ENCODE peak calls at places on chromosomes 16 and 17, in seven cellular contexts. J is lower lobe of right lung; U is CD8-positive, alpha-beta memory T cell; W is testis; G is neural progenitor cell; Z is CD4-positive, alpha-beta T cell; V is MM.1S. E is an unnamed sample. For H3K27me3, the result is how much of the 10 kb centered on the place peaks cover.

GRCh38 chr17:9696279-9697044 is 51.1 kb downstream of the USP43 start:
- DNase-seq in J (no peak), G (no peak), V (no peak), U (no peak), W (no peak), Z (no peak), E (no peak)

GRCh38 chr17:37220609-37220953 is 155.2 kb upstream of the C17orf78 start:
- DNase-seq in V (peak), Z (peak), W (peak), J (no peak), U (peak), G (peak), E (peak)

GRCh38 chr16:29745853-29746345 is at the start of gene C16orf54:
- DNase-seq in W (peak), V (peak), J (peak), U (peak), Z (peak), G (no peak), E (peak)

GRCh38 chr17:34370997-34371395 is 8.0 kb upstream of the CCL1 start:
- DNase-seq in G (no peak), J (no peak), Z (no peak), W (no peak), V (peak), U (no peak), E (no peak)

GRCh38 chr16:30675133-30675532 is 16.9 kb downstream of the FBRS start:
- DNase-seq in J (no peak), U (no peak), W (no peak), V (no peak), Z (no peak), G (no peak), E (no peak)

GRCh38 chr16:74226361-74226979 is 70.1 kb upstream of the PSMD7 start:
- DNase-seq in J (no peak), V (no peak), W (no peak), U (no peak), Z (no peak), G (peak), E (no peak)

GRCh38 chr16:69328854-69329316 is 1.5 kb downstream of the PDF start:
- DNase-seq in U (no peak), G (no peak), W (no peak), V (no peak), Z (no peak), J (no peak), E (no peak)

GRCh38 chr17:12180644-12181261 is 160.1 kb downstream of the MAP2K4 start:
- DNase-seq in W (peak), G (peak), J (no peak), V (peak), U (no peak), Z (no peak), E (peak)

GRCh38 chr16:89444151-89444723 is 46.1 kb downstream of the ANKRD11 start:
- DNase-seq in J (no peak), W (no peak), U (no peak), V (no peak), Z (no peak), G (no peak), E (no peak)

GRCh38 chr17:81004336-81005015 is 12.8 kb downstream of the CHMP6 start:
- DNase-seq in G (peak), J (no peak), V (no peak), W (no peak), Z (no peak), U (peak), E (no peak)

GRCh38 chr16:23516366-23517137 is 6.3 kb upstream of the GGA2 start:
- DNase-seq in Z (no peak), G (no peak), U (no peak), J (no peak), W (no peak), V (no peak), E (no peak)

GRCh38 chr17:56754523-56755208 is 79.1 kb downstream of the C17orf67 start:
- DNase-seq in G (peak), W (no peak), Z (no peak), V (peak), U (no peak), J (no peak), E (no peak)

GRCh38 chr17:71213936-71214335 is 906.9 kb upstream of the SOX9 start:
- DNase-seq in Z (no peak), V (no peak), J (no peak), G (no peak), W (no peak), U (no peak), E (no peak)

GRCh38 chr16:10729649-10730048 is 14.0 kb upstream of the NUBP1 start:
- DNase-seq in V (no peak), G (peak), J (no peak), Z (no peak), U (no peak), W (peak), E (no peak)

GRCh38 chr16:77767211-77767610 is 21.2 kb upstream of the VAT1L start:
- DNase-seq in Z (no peak), V (no peak), U (no peak), W (no peak), J (no peak), G (no peak), E (no peak)

GRCh38 chr17:57107498-57108101 is 22.6 kb downstream of the AKAP1 start:
- DNase-seq in J (peak), U (no peak), Z (no peak), G (peak), V (no peak), W (no peak), E (no peak)

GRCh38 chr17:73947281-73947975 is 256.1 kb upstream of the RPL38 start:
- DNase-seq in U (no peak), G (no peak), V (no peak), W (no peak), J (no peak), Z (no peak), E (no peak)
- H3K27me3 ChIP-seq in U (under half), G (under half), V (half or more), W (under half), J (under half), Z (under half), E (under half)

GRCh38 chr17:38583833-38584349 is 21.9 kb downstream of the SRCIN1 start:
- DNase-seq in U (no peak), J (no peak), V (no peak), Z (no peak), W (no peak), G (peak), E (no peak)

GRCh38 chr17:38585056-38585804 is 20.5 kb downstream of the SRCIN1 start:
- DNase-seq in J (no peak), U (no peak), W (no peak), G (peak), Z (no peak), V (no peak), E (no peak)

GRCh38 chr17:38583176-38583575 is 22.6 kb downstream of the SRCIN1 start:
- DNase-seq in J (no peak), U (no peak), W (no peak), V (no peak), G (no peak), Z (no peak), E (no peak)

GRCh38 chr17:38585805-38586529 is 19.8 kb downstream of the SRCIN1 start:
- DNase-seq in J (no peak), Z (no peak), G (no peak), V (no peak), U (no peak), W (no peak), E (no peak)

DNA sequence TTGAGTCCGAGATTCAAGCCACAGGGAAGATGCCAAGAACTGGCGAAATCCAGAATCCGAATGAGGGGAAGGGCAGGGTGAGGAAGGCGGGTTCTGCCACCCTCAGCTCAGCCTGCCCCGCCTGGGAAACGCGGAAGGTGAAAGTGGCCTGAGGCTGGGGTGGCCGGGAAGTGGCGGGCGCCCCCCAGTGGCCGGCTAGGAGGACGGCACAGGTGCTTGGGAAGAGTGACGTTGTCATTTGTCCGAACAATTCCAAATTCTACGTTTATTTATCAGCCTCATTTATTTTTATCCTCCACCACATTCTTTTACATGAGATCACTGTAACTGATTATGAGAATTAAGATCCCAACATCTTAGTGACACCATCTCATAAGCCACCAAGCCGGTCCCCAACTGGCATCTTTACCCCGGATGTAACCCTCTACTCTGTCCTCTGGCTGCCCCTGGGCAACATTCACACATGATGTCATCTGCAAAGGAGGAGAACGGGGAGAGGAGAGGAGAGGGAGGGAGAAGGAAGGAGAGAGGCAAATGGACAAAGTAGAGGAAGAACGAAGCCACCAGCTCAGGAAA is 21.3 kb downstream of the SRCIN1 start:
- DNase-seq in V (peak), W (peak), Z (peak), G (peak), J (peak), U (peak), E (no peak)
- H3K27me3 ChIP-seq in V (half or more), W (under half), Z (half or more), G (under half), J (half or more), U (under half), E (under half)

DNA sequence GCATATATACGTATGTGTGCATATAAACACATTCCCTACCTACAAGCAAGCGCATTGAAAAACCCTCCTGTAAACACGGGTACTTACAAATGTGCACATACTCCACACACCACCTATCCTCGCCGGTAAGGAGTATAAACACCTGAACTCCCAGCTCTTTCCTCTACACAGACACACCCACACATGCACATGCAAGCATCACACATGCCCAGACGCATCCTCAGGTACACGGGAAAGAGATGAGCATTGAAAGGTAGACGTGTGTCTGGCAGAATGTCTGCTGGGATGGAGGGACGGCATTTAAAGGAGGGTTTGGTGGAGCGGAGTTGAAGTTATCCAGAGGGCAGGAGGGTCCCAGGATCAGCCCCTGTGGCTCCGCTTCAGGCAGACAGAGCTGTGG is 4.7 kb upstream of the SMTNL2 start:
- DNase-seq in V (no peak), W (no peak), G (no peak), J (no peak), U (no peak), Z (no peak), E (no peak)
- H3K27me3 ChIP-seq in V (half or more), W (under half), G (under half), J (under half), U (under half), Z (under half), E (under half)

DNA sequence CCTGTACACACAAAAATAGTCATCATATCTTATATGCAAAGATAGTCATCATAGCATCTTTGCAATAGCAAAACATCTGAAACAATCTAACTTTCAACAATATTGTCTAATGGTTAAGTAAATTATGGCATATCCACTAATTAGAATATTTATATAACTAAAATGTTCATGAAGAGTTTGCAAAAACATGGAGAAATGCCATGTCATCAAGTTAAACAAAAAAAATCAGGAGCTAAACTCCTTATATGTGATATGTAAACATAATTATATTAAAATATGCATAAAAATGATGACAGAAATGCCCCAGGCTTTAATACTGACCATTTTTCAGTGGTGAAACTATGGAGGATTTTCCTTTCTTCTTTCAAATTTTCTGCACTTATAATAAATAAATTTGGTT is 22.3 kb upstream of the XYLT1 start:
- DNase-seq in V (no peak), W (no peak), U (no peak), Z (no peak), G (no peak), J (no peak), E (no peak)
- H3K27me3 ChIP-seq in V (under half), W (under half), U (under half), Z (under half), G (under half), J (under half), E (under half)

GRCh38 chr16:1052791-1053521 is 19.6 kb upstream of the SSTR5 start:
- DNase-seq in Z (no peak), J (no peak), V (no peak), W (no peak), U (no peak), G (no peak), E (no peak)
- H3K27me3 ChIP-seq in Z (under half), J (half or more), V (half or more), W (under half), U (under half), G (under half), E (under half)

GRCh38 chr17:8062435-8062806 is 23.6 kb downstream of the ALOX15B start:
- DNase-seq in U (no peak), G (no peak), V (no peak), W (no peak), Z (no peak), J (no peak), E (no peak)
- H3K27me3 ChIP-seq in U (under half), G (half or more), V (half or more), W (under half), Z (half or more), J (half or more), E (under half)

DNA sequence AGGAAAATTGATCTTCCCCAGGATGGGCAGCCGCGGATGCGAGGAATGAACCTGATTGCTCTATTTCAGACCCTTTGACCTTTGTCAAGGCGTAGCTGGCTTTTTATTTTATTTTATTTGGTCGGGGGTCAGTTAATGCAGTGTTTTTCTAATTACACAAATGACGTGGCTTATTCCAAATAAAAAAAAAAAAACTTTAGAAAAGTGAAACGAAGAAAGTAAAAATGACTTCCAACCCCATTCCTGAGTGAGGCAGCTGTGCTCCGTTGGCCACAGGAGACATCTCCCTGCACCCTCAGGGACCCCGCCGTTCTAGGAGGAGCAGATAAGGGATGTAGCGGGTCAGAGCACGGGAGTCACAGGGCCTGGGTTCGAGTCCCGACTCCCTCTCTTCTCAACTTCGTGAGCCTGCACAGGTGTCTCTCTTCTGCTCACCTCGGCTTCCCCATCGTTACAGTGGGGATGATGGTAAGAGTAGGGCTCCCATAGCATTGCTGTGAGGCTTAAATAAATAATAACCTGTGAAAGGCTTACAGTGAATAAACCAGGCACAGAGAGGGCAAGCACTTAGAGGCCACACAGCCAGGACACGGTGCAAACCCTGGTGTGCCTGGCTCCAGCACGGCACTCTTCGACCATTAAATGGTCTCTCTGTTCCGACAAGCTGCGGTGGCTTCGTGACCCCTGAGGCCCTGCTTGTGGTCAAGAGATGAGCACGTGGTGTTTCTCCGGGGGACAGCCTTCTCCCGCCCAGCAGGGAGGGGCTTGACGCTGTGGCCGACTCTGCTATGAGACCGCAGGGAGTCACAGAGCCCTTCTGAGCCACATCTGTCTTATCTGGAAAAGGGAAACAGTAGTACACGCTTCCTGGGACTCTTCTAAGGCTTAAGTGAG is 10.2 kb downstream of the FOXF1 start:
- DNase-seq in W (no peak), Z (no peak), G (no peak), U (no peak), V (no peak), J (peak), E (no peak)
- H3K27me3 ChIP-seq in W (under half), Z (half or more), G (half or more), U (under half), V (half or more), J (under half), E (under half)

GRCh38 chr17:79592641-79593040 is 18.2 kb downstream of the RBFOX3 start:
- DNase-seq in W (no peak), Z (no peak), J (no peak), U (no peak), G (no peak), V (no peak), E (no peak)

GRCh38 chr17:79591695-79592094 is 19.2 kb downstream of the RBFOX3 start:
- DNase-seq in J (no peak), W (no peak), Z (no peak), G (no peak), V (no peak), U (no peak), E (no peak)

GRCh38 chr17:79589669-79590270 is 21.1 kb downstream of the RBFOX3 start:
- DNase-seq in G (no peak), U (no peak), J (no peak), Z (no peak), W (no peak), V (no peak), E (no peak)

GRCh38 chr17:79592198-79592597 is 18.7 kb downstream of the RBFOX3 start:
- DNase-seq in V (no peak), W (no peak), G (no peak), Z (no peak), J (no peak), U (no peak), E (no peak)

GRCh38 chr17:79591014-79591590 is 19.7 kb downstream of the RBFOX3 start:
- DNase-seq in G (no peak), U (no peak), W (no peak), J (no peak), V (no peak), Z (no peak), E (no peak)
- H3K27me3 ChIP-seq in G (under half), U (under half), W (under half), J (under half), V (half or more), Z (under half), E (under half)

DNA sequence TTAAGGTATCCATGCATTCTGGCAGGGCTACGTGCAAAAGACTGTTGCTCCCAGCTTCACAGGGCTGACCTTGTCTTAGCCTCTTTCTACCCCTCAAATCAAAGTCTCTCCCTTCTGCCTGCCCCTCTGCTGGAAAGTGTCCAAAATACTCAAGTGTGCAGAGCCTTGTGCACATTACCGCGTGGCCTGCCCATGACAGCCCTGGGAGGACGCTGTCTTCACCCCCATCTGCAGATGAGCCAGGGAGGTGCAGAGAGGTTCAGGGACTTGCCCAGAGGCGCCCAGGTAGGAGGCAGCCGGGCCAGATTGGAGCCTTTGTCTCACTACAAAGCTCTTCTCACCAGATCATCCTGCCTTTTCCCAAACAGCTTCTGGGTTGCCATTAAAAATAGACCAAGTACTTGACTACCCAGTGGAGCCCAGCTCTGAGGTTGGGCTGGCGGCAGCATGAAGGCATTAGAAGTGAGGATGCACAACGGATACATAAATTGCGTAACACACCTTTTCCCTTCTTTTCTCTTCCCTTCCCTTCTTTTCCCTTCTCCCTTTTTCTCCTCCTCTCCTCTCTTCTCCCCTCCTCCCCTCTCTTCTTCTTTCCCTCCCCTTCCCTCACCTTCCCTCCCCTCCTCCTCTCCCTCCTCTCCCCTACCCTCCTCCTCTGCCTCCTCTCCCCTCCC is 3.5 kb downstream of the CACNG4 start:
- DNase-seq in V (no peak), W (no peak), J (no peak), Z (no peak), U (no peak), G (no peak), E (no peak)
- H3K27me3 ChIP-seq in V (under half), W (under half), J (half or more), Z (half or more), U (under half), G (half or more), E (under half)

E was measured in CD4-positive, alpha-beta memory T cell.